ENCODE peak calls at places on chromosome 3, in ten cellular contexts. One of them, this sample, is unnamed.

GRCh38 chr3:23650371-23651140 is 155.2 kb upstream of the UBE2E1 start:
- DNase-seq in GF-D8: no peak
- DNase-seq in posterior vena cava: no peak
- DNase-seq in activated T-cell treated with anti-CD3 and anti-CD28 coated beads for 1 hour: no peak
- DNase-seq in heart right ventricle: no peak
- DNase-seq in H54: peak
- DNase-seq in GM20000: no peak
- DNase-seq in B cell: no peak
- DNase-seq in uterus: no peak
- DNase-seq in AG09309: peak
- DNase-seq in this sample: peak

GRCh38 chr3:13539671-13540070 is 9.3 kb upstream of the FBLN2 start:
- DNase-seq in GF-D8: no peak
- DNase-seq in posterior vena cava: peak
- DNase-seq in activated T-cell treated with anti-CD3 and anti-CD28 coated beads for 1 hour: no peak
- DNase-seq in heart right ventricle: no peak
- DNase-seq in H54: no peak
- DNase-seq in GM20000: no peak
- DNase-seq in B cell: no peak
- DNase-seq in uterus: no peak
- DNase-seq in AG09309: no peak
- DNase-seq in this sample: no peak

GRCh38 chr3:97860364-97860763 is 38.6 kb downstream of the CRYBG3 start:
- DNase-seq in GF-D8: no peak
- DNase-seq in posterior vena cava: no peak
- DNase-seq in activated T-cell treated with anti-CD3 and anti-CD28 coated beads for 1 hour: no peak
- DNase-seq in heart right ventricle: no peak
- DNase-seq in H54: no peak
- DNase-seq in GM20000: no peak
- DNase-seq in B cell: no peak
- DNase-seq in uterus: no peak
- DNase-seq in AG09309: no peak
- DNase-seq in this sample: no peak

GRCh38 chr3:46667657-46668056 is 25.8 kb downstream of the ALS2CL start:
- DNase-seq in GF-D8: no peak
- DNase-seq in posterior vena cava: peak
- DNase-seq in activated T-cell treated with anti-CD3 and anti-CD28 coated beads for 1 hour: no peak
- DNase-seq in heart right ventricle: no peak
- DNase-seq in H54: no peak
- DNase-seq in GM20000: no peak
- DNase-seq in B cell: peak
- DNase-seq in uterus: peak
- DNase-seq in AG09309: no peak
- DNase-seq in this sample: no peak

GRCh38 chr3:81485444-81485865 is 276.0 kb downstream of the GBE1 start:
- DNase-seq in GF-D8: no peak
- DNase-seq in posterior vena cava: no peak
- DNase-seq in activated T-cell treated with anti-CD3 and anti-CD28 coated beads for 1 hour: no peak
- DNase-seq in heart right ventricle: no peak
- DNase-seq in H54: no peak
- DNase-seq in GM20000: peak
- DNase-seq in B cell: no peak
- DNase-seq in uterus: no peak
- DNase-seq in AG09309: peak
- DNase-seq in this sample: no peak

GRCh38 chr3:50617911-50618481 is 1.0 kb downstream of the MAPKAPK3 start:
- DNase-seq in GF-D8: no peak
- DNase-seq in posterior vena cava: no peak
- DNase-seq in activated T-cell treated with anti-CD3 and anti-CD28 coated beads for 1 hour: no peak
- DNase-seq in heart right ventricle: peak
- DNase-seq in H54: no peak
- DNase-seq in GM20000: no peak
- DNase-seq in B cell: no peak
- DNase-seq in uterus: no peak
- DNase-seq in AG09309: no peak
- DNase-seq in this sample: no peak

GRCh38 chr3:143786229-143787199 is 61.8 kb downstream of the SLC9A9 start:
- DNase-seq in GF-D8: no peak
- DNase-seq in posterior vena cava: peak
- DNase-seq in activated T-cell treated with anti-CD3 and anti-CD28 coated beads for 1 hour: no peak
- DNase-seq in heart right ventricle: peak
- DNase-seq in H54: no peak
- DNase-seq in GM20000: no peak
- DNase-seq in B cell: peak
- DNase-seq in uterus: peak
- DNase-seq in AG09309: no peak
- DNase-seq in this sample: no peak

GRCh38 chr3:186365202-186365974 is 3.4 kb upstream of the DGKG start:
- DNase-seq in GF-D8: peak
- DNase-seq in posterior vena cava: no peak
- DNase-seq in activated T-cell treated with anti-CD3 and anti-CD28 coated beads for 1 hour: no peak
- DNase-seq in heart right ventricle: peak
- DNase-seq in H54: peak
- DNase-seq in GM20000: no peak
- DNase-seq in B cell: no peak
- DNase-seq in uterus: no peak
- DNase-seq in AG09309: no peak
- DNase-seq in this sample: no peak

GRCh38 chr3:97872209-97873042 is 50.6 kb downstream of the CRYBG3 start:
- DNase-seq in GF-D8: no peak
- DNase-seq in posterior vena cava: no peak
- DNase-seq in activated T-cell treated with anti-CD3 and anti-CD28 coated beads for 1 hour: no peak
- DNase-seq in heart right ventricle: no peak
- DNase-seq in H54: peak
- DNase-seq in GM20000: no peak
- DNase-seq in B cell: no peak
- DNase-seq in uterus: peak
- DNase-seq in AG09309: peak
- DNase-seq in this sample: peak

GRCh38 chr3:150407051-150407817 is 864 bp upstream of the TSC22D2 start:
- DNase-seq in GF-D8: no peak
- DNase-seq in posterior vena cava: no peak
- DNase-seq in activated T-cell treated with anti-CD3 and anti-CD28 coated beads for 1 hour: no peak
- DNase-seq in heart right ventricle: no peak
- DNase-seq in H54: no peak
- DNase-seq in GM20000: no peak
- DNase-seq in B cell: peak
- DNase-seq in uterus: no peak
- DNase-seq in AG09309: no peak
- DNase-seq in this sample: no peak

GRCh38 chr3:30996467-30996866 is 102.0 kb upstream of the GADL1 start:
- DNase-seq in GF-D8: no peak
- DNase-seq in posterior vena cava: no peak
- DNase-seq in activated T-cell treated with anti-CD3 and anti-CD28 coated beads for 1 hour: no peak
- DNase-seq in heart right ventricle: no peak
- DNase-seq in H54: no peak
- DNase-seq in GM20000: no peak
- DNase-seq in B cell: no peak
- DNase-seq in uterus: no peak
- DNase-seq in AG09309: no peak
- DNase-seq in this sample: no peak

GRCh38 chr3:106827515-106828213 is 549.6 kb upstream of the CCDC54 start:
- DNase-seq in GF-D8: no peak
- DNase-seq in posterior vena cava: no peak
- DNase-seq in activated T-cell treated with anti-CD3 and anti-CD28 coated beads for 1 hour: no peak
- DNase-seq in heart right ventricle: no peak
- DNase-seq in H54: no peak
- DNase-seq in GM20000: no peak
- DNase-seq in B cell: no peak
- DNase-seq in uterus: no peak
- DNase-seq in AG09309: no peak
- DNase-seq in this sample: no peak

GRCh38 chr3:10554236-10554611 is 48.8 kb upstream of the ATP2B2 start:
- DNase-seq in GF-D8: no peak
- DNase-seq in posterior vena cava: no peak
- DNase-seq in activated T-cell treated with anti-CD3 and anti-CD28 coated beads for 1 hour: no peak
- DNase-seq in heart right ventricle: no peak
- DNase-seq in H54: no peak
- DNase-seq in GM20000: no peak
- DNase-seq in B cell: no peak
- DNase-seq in uterus: no peak
- DNase-seq in AG09309: no peak
- DNase-seq in this sample: no peak

GRCh38 chr3:15205934-15206661 is at the start of gene CAPN7:
- DNase-seq in GF-D8: no peak
- DNase-seq in posterior vena cava: peak
- DNase-seq in activated T-cell treated with anti-CD3 and anti-CD28 coated beads for 1 hour: peak
- DNase-seq in heart right ventricle: peak
- DNase-seq in H54: peak
- DNase-seq in GM20000: peak
- DNase-seq in B cell: peak
- DNase-seq in uterus: peak
- DNase-seq in AG09309: peak
- DNase-seq in this sample: peak

GRCh38 chr3:120153294-120153693 is 59.0 kb upstream of the GSK3B start:
- DNase-seq in GF-D8: no peak
- DNase-seq in posterior vena cava: no peak
- DNase-seq in activated T-cell treated with anti-CD3 and anti-CD28 coated beads for 1 hour: no peak
- DNase-seq in heart right ventricle: no peak
- DNase-seq in H54: peak
- DNase-seq in GM20000: no peak
- DNase-seq in B cell: no peak
- DNase-seq in uterus: no peak
- DNase-seq in AG09309: peak
- DNase-seq in this sample: no peak

GRCh38 chr3:169629895-169630294 is 33.6 kb downstream of the MECOM start:
- DNase-seq in GF-D8: no peak
- DNase-seq in posterior vena cava: no peak
- DNase-seq in activated T-cell treated with anti-CD3 and anti-CD28 coated beads for 1 hour: no peak
- DNase-seq in heart right ventricle: no peak
- DNase-seq in H54: no peak
- DNase-seq in GM20000: no peak
- DNase-seq in B cell: no peak
- DNase-seq in uterus: no peak
- DNase-seq in AG09309: no peak
- DNase-seq in this sample: no peak

GRCh38 chr3:188179006-188179966 is 25.3 kb downstream of the LPP start:
- DNase-seq in GF-D8: no peak
- DNase-seq in posterior vena cava: peak
- DNase-seq in activated T-cell treated with anti-CD3 and anti-CD28 coated beads for 1 hour: no peak
- DNase-seq in heart right ventricle: no peak
- DNase-seq in H54: no peak
- DNase-seq in GM20000: no peak
- DNase-seq in B cell: no peak
- DNase-seq in uterus: peak
- DNase-seq in AG09309: peak
- DNase-seq in this sample: no peak

GRCh38 chr3:48599509-48600285 is 4.6 kb upstream of the COL7A1 start:
- DNase-seq in GF-D8: no peak
- DNase-seq in posterior vena cava: no peak
- DNase-seq in activated T-cell treated with anti-CD3 and anti-CD28 coated beads for 1 hour: no peak
- DNase-seq in heart right ventricle: no peak
- DNase-seq in H54: no peak
- DNase-seq in GM20000: no peak
- DNase-seq in B cell: no peak
- DNase-seq in uterus: no peak
- DNase-seq in AG09309: no peak
- DNase-seq in this sample: no peak

GRCh38 chr3:130975251-130975650 is 51.4 kb downstream of the ASTE1 start:
- DNase-seq in GF-D8: no peak
- DNase-seq in posterior vena cava: no peak
- DNase-seq in activated T-cell treated with anti-CD3 and anti-CD28 coated beads for 1 hour: no peak
- DNase-seq in heart right ventricle: no peak
- DNase-seq in H54: no peak
- DNase-seq in GM20000: no peak
- DNase-seq in B cell: no peak
- DNase-seq in uterus: no peak
- DNase-seq in AG09309: no peak
- DNase-seq in this sample: no peak

GRCh38 chr3:52086461-52086860 is 30.1 kb upstream of the DUSP7 start:
- DNase-seq in GF-D8: no peak
- DNase-seq in posterior vena cava: peak
- DNase-seq in activated T-cell treated with anti-CD3 and anti-CD28 coated beads for 1 hour: no peak
- DNase-seq in heart right ventricle: no peak
- DNase-seq in H54: no peak
- DNase-seq in GM20000: no peak
- DNase-seq in B cell: no peak
- DNase-seq in uterus: no peak
- DNase-seq in AG09309: no peak
- DNase-seq in this sample: no peak

GRCh38 chr3:171462224-171462623 is 2.0 kb upstream of the TNIK start:
- DNase-seq in GF-D8: no peak
- DNase-seq in posterior vena cava: no peak
- DNase-seq in activated T-cell treated with anti-CD3 and anti-CD28 coated beads for 1 hour: no peak
- DNase-seq in heart right ventricle: no peak
- DNase-seq in H54: no peak
- DNase-seq in GM20000: peak
- DNase-seq in B cell: no peak
- DNase-seq in uterus: no peak
- DNase-seq in AG09309: no peak
- DNase-seq in this sample: no peak

GRCh38 chr3:129087138-129087702 is 26.6 kb downstream of the GP9 start:
- DNase-seq in GF-D8: no peak
- DNase-seq in posterior vena cava: no peak
- DNase-seq in activated T-cell treated with anti-CD3 and anti-CD28 coated beads for 1 hour: no peak
- DNase-seq in heart right ventricle: peak
- DNase-seq in H54: no peak
- DNase-seq in GM20000: no peak
- DNase-seq in B cell: no peak
- DNase-seq in uterus: peak
- DNase-seq in AG09309: no peak
- DNase-seq in this sample: no peak

GRCh38 chr3:81931852-81932251 is 170.4 kb upstream of the GBE1 start:
- DNase-seq in GF-D8: no peak
- DNase-seq in posterior vena cava: no peak
- DNase-seq in activated T-cell treated with anti-CD3 and anti-CD28 coated beads for 1 hour: no peak
- DNase-seq in heart right ventricle: no peak
- DNase-seq in H54: no peak
- DNase-seq in GM20000: no peak
- DNase-seq in B cell: no peak
- DNase-seq in uterus: no peak
- DNase-seq in AG09309: no peak
- DNase-seq in this sample: no peak

GRCh38 chr3:188507244-188507720 is 353.3 kb downstream of the LPP start:
- DNase-seq in GF-D8: peak
- DNase-seq in posterior vena cava: no peak
- DNase-seq in activated T-cell treated with anti-CD3 and anti-CD28 coated beads for 1 hour: no peak
- DNase-seq in heart right ventricle: no peak
- DNase-seq in H54: no peak
- DNase-seq in GM20000: no peak
- DNase-seq in B cell: no peak
- DNase-seq in uterus: no peak
- DNase-seq in AG09309: peak
- DNase-seq in this sample: peak

GRCh38 chr3:26438981-26439884 is 183.3 kb upstream of the LRRC3B start:
- DNase-seq in GF-D8: no peak
- DNase-seq in posterior vena cava: no peak
- DNase-seq in activated T-cell treated with anti-CD3 and anti-CD28 coated beads for 1 hour: no peak
- DNase-seq in heart right ventricle: no peak
- DNase-seq in H54: no peak
- DNase-seq in GM20000: no peak
- DNase-seq in B cell: no peak
- DNase-seq in uterus: no peak
- DNase-seq in AG09309: no peak
- DNase-seq in this sample: no peak

GRCh38 chr3:9898467-9899229 is 4.0 kb upstream of the IL17RE start:
- DNase-seq in GF-D8: no peak
- DNase-seq in posterior vena cava: no peak
- DNase-seq in activated T-cell treated with anti-CD3 and anti-CD28 coated beads for 1 hour: no peak
- DNase-seq in heart right ventricle: no peak
- DNase-seq in H54: no peak
- DNase-seq in GM20000: no peak
- DNase-seq in B cell: no peak
- DNase-seq in uterus: no peak
- DNase-seq in AG09309: no peak
- DNase-seq in this sample: no peak

GRCh38 chr3:128572644-128573105 is 77.9 kb downstream of the RPN1 start:
- DNase-seq in GF-D8: no peak
- DNase-seq in posterior vena cava: no peak
- DNase-seq in activated T-cell treated with anti-CD3 and anti-CD28 coated beads for 1 hour: no peak
- DNase-seq in heart right ventricle: no peak
- DNase-seq in H54: no peak
- DNase-seq in GM20000: peak
- DNase-seq in B cell: no peak
- DNase-seq in uterus: no peak
- DNase-seq in AG09309: no peak
- DNase-seq in this sample: peak

GRCh38 chr3:24067483-24067882 is 122.4 kb downstream of the NR1D2 start:
- DNase-seq in GF-D8: no peak
- DNase-seq in posterior vena cava: no peak
- DNase-seq in activated T-cell treated with anti-CD3 and anti-CD28 coated beads for 1 hour: no peak
- DNase-seq in heart right ventricle: no peak
- DNase-seq in H54: no peak
- DNase-seq in GM20000: no peak
- DNase-seq in B cell: no peak
- DNase-seq in uterus: no peak
- DNase-seq in AG09309: no peak
- DNase-seq in this sample: no peak